ENCODE peak calls at places on chromosomes 1 and 21, in ten cellular contexts. Q, B, E, H, U, X, Z, I, K and M are unnamed samples. For H3K9me3 and H3K27me3, the result is how much of the 10 kb centered on the place peaks cover.

GRCh38 chr1:15014521-15014920 is 139.0 kb upstream of the TMEM51 start:
- DNase-seq in Q (no peak), B (no peak), E (no peak), H (no peak), U (no peak), X (no peak), Z (no peak), I (no peak), K (no peak), M (peak)

GRCh38 chr1:25170439-25170838 is 61.9 kb downstream of the SYF2 start:
- DNase-seq in Q (no peak), B (no peak), E (no peak), H (no peak), U (no peak), X (no peak), Z (no peak), I (no peak), K (no peak), M (no peak)

GRCh38 chr1:64676386-64676785 is 68.5 kb upstream of the RAVER2 start:
- DNase-seq in Q (no peak), B (no peak), E (no peak), H (no peak), U (no peak), X (no peak), Z (no peak), I (no peak), K (no peak), M (no peak)

GRCh38 chr1:103220503-103221095 is 112.3 kb upstream of the COL11A1 start:
- DNase-seq in Q (no peak), B (no peak), E (no peak), H (no peak), U (peak), X (no peak), Z (no peak), I (no peak), K (no peak), M (no peak)

GRCh38 chr1:37244083-37244480 is 209.8 kb upstream of the GRIK3 start:
- DNase-seq in Q (no peak), B (no peak), E (no peak), H (no peak), U (no peak), X (no peak), Z (no peak), I (no peak), K (no peak), M (no peak)

GRCh38 chr1:19096036-19096833 is 113.8 kb downstream of the UBR4 start:
- DNase-seq in Q (no peak), B (peak), E (no peak), H (no peak), U (no peak), X (no peak), Z (no peak), I (peak), K (peak), M (no peak)

GRCh38 chr1:24126023-24126671 is 14.2 kb upstream of the MYOM3 start:
- DNase-seq in Q (no peak), B (no peak), E (no peak), H (peak), U (no peak), X (no peak), Z (no peak), I (no peak), K (no peak), M (peak)

GRCh38 chr21:25862596-25862995 is 127.8 kb downstream of the GABPA start:
- DNase-seq in Q (no peak), B (peak), E (no peak), H (no peak), U (peak), X (no peak), Z (no peak), I (peak), K (no peak), M (no peak)

GRCh38 chr1:65289449-65289848 is 19.9 kb upstream of the DNAJC6 start:
- DNase-seq in Q (no peak), B (no peak), E (no peak), H (no peak), U (no peak), X (no peak), Z (no peak), I (no peak), K (no peak), M (no peak)

GRCh38 chr1:230994860-230995259 is 16.0 kb downstream of the ARV1 start:
- DNase-seq in Q (no peak), B (no peak), E (no peak), H (no peak), U (no peak), X (no peak), Z (no peak), I (no peak), K (no peak), M (no peak)

GRCh38 chr1:40281852-40282251 is 23.8 kb downstream of the ZMPSTE24 start:
- DNase-seq in Q (no peak), B (no peak), E (no peak), H (no peak), U (no peak), X (no peak), Z (no peak), I (no peak), K (no peak), M (no peak)

GRCh38 chr1:34619256-34619655 is 135.6 kb upstream of the GJB5 start:
- DNase-seq in Q (no peak), B (no peak), E (no peak), H (no peak), U (no peak), X (no peak), Z (no peak), I (no peak), K (no peak), M (no peak)

GRCh38 chr1:8133657-8134430 is 107.7 kb upstream of the ERRFI1 start:
- DNase-seq in Q (no peak), B (no peak), E (peak), H (peak), U (peak), X (peak), Z (peak), I (peak), K (no peak), M (peak)

GRCh38 chr1:231628207-231628876 is 1.8 kb downstream of the DISC1 start:
- DNase-seq in Q (peak), B (peak), E (no peak), H (no peak), U (no peak), X (no peak), Z (no peak), I (peak), K (no peak), M (no peak)

GRCh38 chr1:54053745-54054437 is 483 bp downstream of the TCEANC2 start:
- DNase-seq in Q (no peak), B (no peak), E (no peak), H (no peak), U (peak), X (no peak), Z (no peak), I (peak), K (no peak), M (no peak)

GRCh38 chr1:76289692-76290091 is 215.1 kb downstream of the ST6GALNAC3 start:
- DNase-seq in Q (no peak), B (no peak), E (no peak), H (no peak), U (no peak), X (no peak), Z (no peak), I (no peak), K (no peak), M (no peak)

GRCh38 chr1:109985251-109986053 is 887 bp downstream of the AHCYL1 start:
- DNase-seq in Q (no peak), B (no peak), E (no peak), H (peak), U (no peak), X (no peak), Z (no peak), I (no peak), K (no peak), M (no peak)

GRCh38 chr21:31941694-31942093 is 68.9 kb downstream of the HUNK start:
- DNase-seq in Q (no peak), B (no peak), E (no peak), H (no peak), U (no peak), X (no peak), Z (no peak), I (no peak), K (no peak), M (no peak)

GRCh38 chr1:66687333-66687732 is 64.9 kb upstream of the DYNLT5 start:
- DNase-seq in Q (no peak), B (no peak), E (no peak), H (no peak), U (no peak), X (no peak), Z (no peak), I (no peak), K (no peak), M (no peak)

GRCh38 chr1:1937549-1938275 is 18.6 kb upstream of the TMEM52 start:
- DNase-seq in Q (no peak), B (no peak), E (peak), H (no peak), U (no peak), X (no peak), Z (no peak), I (no peak), K (no peak), M (no peak)

GRCh38 chr1:206816390-206817287 is 44.3 kb upstream of the IL10 start:
- DNase-seq in Q (no peak), B (no peak), E (no peak), H (peak), U (peak), X (no peak), Z (no peak), I (no peak), K (no peak), M (no peak)

GRCh38 chr21:45048968-45049367 is 25.4 kb upstream of the ADARB1 start:
- DNase-seq in Q (no peak), B (no peak), E (no peak), H (no peak), U (peak), X (no peak), Z (no peak), I (no peak), K (no peak), M (no peak)

GRCh38 chr1:196357913-196358312 is 250.3 kb downstream of the KCNT2 start:
- DNase-seq in Q (no peak), B (no peak), E (no peak), H (no peak), U (no peak), X (no peak), Z (no peak), I (no peak), K (no peak), M (no peak)

DNA sequence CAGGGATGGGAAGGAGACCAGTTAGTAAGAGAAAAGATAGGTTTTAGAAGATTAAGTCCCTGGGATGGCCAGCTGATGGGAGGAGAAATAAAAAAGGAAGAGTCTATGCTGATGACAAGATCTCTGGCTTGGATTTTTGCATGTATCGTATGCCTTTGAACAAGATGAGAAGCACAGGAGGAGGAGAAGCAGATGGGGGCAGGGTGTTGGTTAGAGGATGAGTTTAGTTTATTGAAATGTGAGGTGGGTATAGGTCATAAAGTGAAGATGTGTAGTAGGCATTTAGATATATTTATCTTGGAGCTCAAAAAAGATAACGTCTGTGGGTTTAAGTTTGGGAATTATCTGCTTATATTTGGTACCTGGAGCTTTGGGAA is 1.4 kb downstream of the TIPRL start:
- DNase-seq in Q (no peak), B (no peak), E (no peak), H (no peak), U (no peak), X (no peak), Z (no peak), I (no peak), K (no peak), M (no peak)
- H3K4me3 ChIP-seq in Q (peak), B (peak), E (peak), H (peak), U (peak), X (peak), Z (peak), I (peak), K (peak), M (peak)

DNA sequence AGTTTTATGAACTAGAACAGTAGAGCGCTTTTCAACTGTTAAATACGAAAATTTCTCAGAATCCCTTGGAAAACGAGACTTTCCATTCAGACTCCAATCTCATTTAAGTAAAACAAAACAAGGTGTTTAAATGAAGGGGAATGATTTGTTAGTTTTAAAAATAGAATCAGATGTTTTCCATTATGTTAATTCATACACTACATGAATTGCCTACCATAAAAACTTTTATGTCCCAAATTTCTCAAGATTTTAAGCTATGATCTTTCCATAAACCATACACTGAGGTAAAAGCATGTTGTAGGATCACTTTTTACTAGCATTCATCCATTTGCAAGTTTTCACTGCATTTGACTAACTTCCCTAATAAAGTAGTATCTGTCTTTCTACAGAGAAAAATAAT is 180.3 kb upstream of the ZP4 start:
- DNase-seq in Q (no peak), B (no peak), E (no peak), H (no peak), U (no peak), X (no peak), Z (no peak), I (no peak), K (no peak), M (no peak)
- H3K9me3 ChIP-seq in Q (under half), B (under half), E (under half), H (under half), U (under half), X (under half), Z (under half), I (under half), K (under half), M (under half)

GRCh38 chr1:22290157-22290556 is 147.3 kb upstream of the WNT4 start:
- DNase-seq in Q (no peak), B (no peak), E (no peak), H (no peak), U (no peak), X (no peak), Z (no peak), I (no peak), K (no peak), M (no peak)
- H3K27me3 ChIP-seq in Q (under half), B (under half), E (under half), H (under half), U (under half), X (under half), Z (under half), I (under half), K (under half), M (under half)

GRCh38 chr1:246642719-246643118 is 76.5 kb downstream of the CNST start:
- DNase-seq in Q (no peak), B (no peak), E (no peak), H (no peak), U (no peak), X (no peak), Z (no peak), I (no peak), K (no peak), M (no peak)
- H3K4me3 ChIP-seq in Q (no peak), B (no peak), E (no peak), H (no peak), U (no peak), X (no peak), Z (no peak), I (no peak), K (no peak), M (no peak)

GRCh38 chr1:152451254-152451653 is 37.2 kb upstream of the CRNN start:
- DNase-seq in Q (no peak), B (no peak), E (no peak), H (no peak), U (no peak), X (no peak), Z (no peak), I (no peak), K (peak), M (no peak)
- H3K9me3 ChIP-seq in Q (under half), B (under half), E (under half), H (under half), U (under half), X (under half), Z (under half), I (under half), K (under half), M (under half)

DNA sequence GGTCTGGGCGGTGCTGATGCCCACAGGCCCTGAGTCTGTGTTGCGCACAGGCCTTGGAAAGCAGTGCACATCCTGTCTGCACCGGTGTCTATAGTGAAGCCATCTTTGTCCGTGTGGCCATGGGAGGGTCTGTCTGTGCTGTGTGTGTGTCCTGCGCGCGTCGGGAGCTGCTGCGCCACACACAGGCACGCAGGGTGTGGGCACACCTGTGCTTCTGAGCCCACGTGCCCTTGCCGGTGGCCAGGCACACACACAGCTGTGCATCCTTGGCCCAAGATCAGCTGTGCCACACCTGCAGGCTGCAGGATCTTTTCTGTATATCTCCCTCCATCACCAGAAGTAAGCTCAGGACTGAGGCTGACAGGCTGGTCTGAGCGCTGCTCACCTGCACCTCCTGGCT is 3.2 kb upstream of the SAMD11 start:
- DNase-seq in Q (no peak), B (peak), E (peak), H (no peak), U (no peak), X (no peak), Z (no peak), I (no peak), K (no peak), M (no peak)
- H3K27me3 ChIP-seq in Q (under half), B (under half), E (under half), H (under half), U (under half), X (half or more), Z (half or more), I (under half), K (under half), M (under half)

GRCh38 chr1:157025321-157025720 is 20.2 kb downstream of the ARHGEF11 start:
- DNase-seq in Q (no peak), B (no peak), E (no peak), H (peak), U (no peak), X (no peak), Z (no peak), I (no peak), K (no peak), M (no peak)
- H3K4me3 ChIP-seq in Q (no peak), B (no peak), E (no peak), H (no peak), U (no peak), X (no peak), Z (no peak), I (no peak), K (no peak), M (no peak)

DNA sequence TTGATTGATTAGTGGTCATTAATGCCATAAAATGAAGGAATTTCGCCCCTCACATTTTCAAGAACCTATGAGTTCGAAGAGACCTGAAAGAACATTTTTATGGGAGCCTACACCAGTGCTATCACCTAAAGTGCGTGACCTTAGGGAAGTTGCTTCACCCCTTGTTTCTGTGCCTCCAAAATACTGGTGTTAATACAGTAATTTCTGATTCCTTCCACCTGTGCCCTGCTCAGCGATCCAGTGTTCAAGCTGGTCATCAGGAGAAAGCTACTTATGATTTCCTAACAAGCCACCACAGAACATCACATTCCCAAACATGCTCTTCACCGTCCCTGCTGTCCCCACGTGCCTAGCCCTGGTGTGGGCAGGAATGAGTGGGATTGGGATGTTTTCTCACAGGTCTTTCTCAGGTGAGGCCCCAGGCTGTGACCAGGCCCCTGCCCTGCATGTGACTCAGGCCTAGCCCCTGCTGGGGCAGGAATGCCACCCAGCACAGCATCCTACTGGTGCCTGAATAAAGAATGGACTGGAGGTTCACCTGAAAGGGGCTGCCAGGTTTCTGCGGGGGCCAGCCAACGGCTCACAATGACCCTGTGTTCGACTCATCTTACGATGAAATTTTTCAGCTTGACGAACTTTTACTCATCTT is 60.3 kb downstream of the CD247 start:
- DNase-seq in Q (no peak), B (no peak), E (no peak), H (no peak), U (no peak), X (peak), Z (no peak), I (no peak), K (no peak), M (no peak)
- H3K9me3 ChIP-seq in Q (under half), B (under half), E (under half), H (under half), U (under half), X (under half), Z (under half), I (under half), K (under half), M (under half)

GRCh38 chr1:932178-932520 is 8.4 kb downstream of the SAMD11 start:
- DNase-seq in Q (no peak), B (no peak), E (no peak), H (no peak), U (no peak), X (no peak), Z (no peak), I (no peak), K (no peak), M (no peak)

GRCh38 chr1:933603-933940 is 9.8 kb downstream of the SAMD11 start:
- DNase-seq in Q (no peak), B (no peak), E (no peak), H (no peak), U (no peak), X (no peak), Z (no peak), I (peak), K (no peak), M (no peak)

GRCh38 chr1:931380-932177 is 7.9 kb downstream of the SAMD11 start:
- DNase-seq in Q (no peak), B (no peak), E (no peak), H (no peak), U (no peak), X (no peak), Z (no peak), I (no peak), K (no peak), M (no peak)

GRCh38 chr1:934991-935750 is 11.4 kb downstream of the SAMD11 start:
- DNase-seq in Q (no peak), B (no peak), E (no peak), H (no peak), U (no peak), X (no peak), Z (no peak), I (peak), K (no peak), M (no peak)

DNA sequence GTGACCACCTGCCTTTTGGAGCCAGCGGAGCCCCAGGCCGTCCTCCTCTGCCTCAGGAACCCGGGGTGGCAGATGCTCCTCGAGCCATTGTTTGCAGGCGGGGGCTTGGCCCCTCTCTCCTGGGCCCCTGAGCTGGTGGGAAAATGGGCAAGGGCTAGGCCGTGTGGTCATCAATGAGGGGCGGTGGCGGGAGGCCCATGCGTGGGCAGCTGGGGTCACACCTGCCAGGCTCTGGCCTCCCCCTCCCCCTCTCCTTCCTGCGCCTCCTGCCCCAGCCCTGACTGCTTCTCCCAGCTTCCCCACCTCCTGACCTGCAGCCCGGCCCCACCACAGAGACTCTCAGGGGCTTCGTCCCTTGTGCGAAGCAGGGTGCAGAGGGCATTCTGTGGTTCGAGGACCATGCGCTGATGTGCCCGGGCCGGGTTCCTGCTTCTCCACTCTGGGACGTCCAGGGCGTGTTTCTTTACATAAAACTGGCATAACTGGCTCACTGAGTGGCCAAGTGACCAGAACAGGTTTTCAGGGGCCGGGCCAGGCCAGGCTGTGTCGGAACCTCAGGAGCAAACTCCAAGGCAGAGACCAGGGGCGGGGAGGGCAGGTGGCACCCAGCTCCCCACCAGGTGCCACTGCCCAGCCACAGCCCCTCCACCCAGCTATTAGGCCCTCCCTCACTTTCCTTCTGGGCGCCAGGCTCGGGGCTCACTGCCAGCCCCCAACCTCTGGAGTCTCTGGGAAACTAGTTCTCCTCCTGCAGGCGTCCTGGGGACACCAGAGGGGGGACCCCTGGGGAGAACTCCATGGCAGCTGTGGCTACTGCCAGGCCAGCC is 9.3 kb downstream of the SAMD11 start:
- DNase-seq in Q (no peak), B (no peak), E (no peak), H (no peak), U (no peak), X (no peak), Z (no peak), I (no peak), K (peak), M (no peak)
- H3K27me3 ChIP-seq in Q (under half), B (under half), E (under half), H (under half), U (under half), X (half or more), Z (half or more), I (under half), K (under half), M (under half)